ENCODE peak calls at places on chromosome 22, in seven cellular contexts. Q is NCI-H2171, E is NCI-H1105 treated with DMSO at 0.1 percent for 48 hours, T is right lobe of liver, Z is T follicular helper cell, H is cardiac fibroblast, I is astrocyte of the spinal cord. U is an unnamed sample.

GRCh38 chr22:18110194-18110943 is at the start of gene TUBA8:
- DNase-seq in E (peak; percentile 63), I (peak; percentile 20), Z (no peak), H (peak; percentile 35), Q (peak; percentile 50), T (peak; percentile 68), U (no peak)

GRCh38 chr22:20994128-20994901 is 7.6 kb downstream of the THAP7 start:
- DNase-seq in Z (no peak), T (no peak), Q (no peak), E (no peak), H (no peak), I (no peak), U (no peak)

GRCh38 chr22:38202437-38203089 is 769 bp downstream of the MAFF start:
- DNase-seq in Q (peak; percentile 55), T (peak; percentile 95), H (peak; percentile 91), E (peak; percentile 46), Z (no peak), I (peak; percentile 90), U (no peak)

GRCh38 chr22:24090581-24090980 is 79.5 kb downstream of the CABIN1 start:
- DNase-seq in T (no peak), I (no peak), E (no peak), Z (no peak), H (no peak), Q (no peak), U (no peak)

GRCh38 chr22:50184004-50184461 is 1.7 kb upstream of the TRABD start:
- DNase-seq in I (peak; percentile 31), Q (no peak), E (no peak), H (peak; percentile 66), T (peak; percentile 82), Z (no peak), U (no peak)

GRCh38 chr22:42074153-42074750 is at the start of gene PHETA2:
- DNase-seq in H (peak; percentile 53), I (peak; percentile 42), T (no peak), Q (no peak), E (no peak), Z (peak; percentile 46), U (no peak)

GRCh38 chr22:21014202-21015050 is 539 bp upstream of the P2RX6 start:
- DNase-seq in I (peak; percentile 91), T (peak; percentile 85), Z (peak; percentile 70), H (peak; percentile 87), E (peak; percentile 94), Q (peak; percentile 96), U (peak; percentile 86)

GRCh38 chr22:42895087-42895486 is 38.0 kb upstream of the ARFGAP3 start:
- DNase-seq in T (no peak), Z (no peak), H (no peak), E (no peak), Q (no peak), I (no peak), U (no peak)

GRCh38 chr22:27113211-27114030 is 456.0 kb downstream of the MIAT start:
- DNase-seq in Z (no peak), T (no peak), E (no peak), Q (no peak), I (peak; percentile 96), H (peak; percentile 94), U (no peak)

GRCh38 chr22:20085651-20086050 is 5.6 kb downstream of the DGCR8 start:
- DNase-seq in T (no peak), Z (no peak), Q (no peak), I (no peak), H (no peak), E (no peak), U (no peak)

GRCh38 chr22:26357281-26357680 is 71.8 kb upstream of the ASPHD2 start:
- DNase-seq in Z (no peak), Q (no peak), I (no peak), T (no peak), E (no peak), H (no peak), U (no peak)

GRCh38 chr22:47609653-47610052 is 847.2 kb downstream of the TBC1D22A start:
- DNase-seq in Q (no peak), E (no peak), T (peak; percentile 13), I (no peak), Z (no peak), H (no peak), U (no peak)

GRCh38 chr22:49370841-49371301 is 456.8 kb downstream of the BRD1 start:
- DNase-seq in E (no peak), Z (no peak), T (no peak), I (no peak), H (no peak), Q (no peak), U (no peak)

GRCh38 chr22:50016308-50016987 is 3.9 kb upstream of the IL17REL start:
- DNase-seq in E (no peak), H (no peak), Q (no peak), Z (no peak), T (no peak), I (no peak), U (no peak)

GRCh38 chr22:19873138-19873959 is 18.7 kb upstream of the GNB1L start:
- DNase-seq in I (no peak), H (no peak), E (no peak), T (peak; percentile 46), Z (no peak), Q (no peak), U (no peak)

GRCh38 chr22:36398602-36399472 is 11.1 kb upstream of the MYH9 start:
- DNase-seq in I (peak; percentile 75), E (no peak), H (peak; percentile 92), T (no peak), Z (no peak), Q (no peak), U (no peak)

GRCh38 chr22:48098243-48098935 is 1335.9 kb downstream of the TBC1D22A start:
- DNase-seq in T (no peak), E (no peak), Q (no peak), Z (no peak), I (no peak), H (no peak), U (no peak)

GRCh38 chr22:36339171-36340065 is 48.3 kb downstream of the MYH9 start:
- DNase-seq in T (no peak), Z (no peak), E (no peak), H (peak; percentile 94), Q (no peak), I (peak; percentile 80), U (no peak)

GRCh38 chr22:25661067-25661466 is 80.9 kb upstream of the MYO18B start:
- DNase-seq in T (no peak), Z (no peak), Q (no peak), H (peak; percentile 12), I (no peak), E (peak; percentile 54), U (no peak)

GRCh38 chr22:19994851-19995610 is 21.6 kb downstream of the ARVCF start:
- DNase-seq in T (no peak), I (no peak), H (no peak), Q (no peak), Z (no peak), E (no peak), U (no peak)

GRCh38 chr22:30649430-30650007 is 13.9 kb downstream of the SLC35E4 start:
- DNase-seq in Z (no peak), E (no peak), I (peak; percentile 83), H (peak; percentile 88), Q (no peak), T (no peak), U (no peak)

U was measured in DMS 273 treated with DMSO at 0.1 percent for 48 hours.